ENCODE peak calls at places on chromosome 1, in nine cellular contexts. One of them, this sample, is unnamed.

GRCh38 chr1:215539803-215540575 is 27.1 kb upstream of the KCTD3 start:
- DNase-seq in cardiac muscle cell: no peak
- DNase-seq in osteocyte: no peak
- DNase-seq in HFFc6: no peak
- DNase-seq in cardiac fibroblast: peak
- DNase-seq in GM13977: no peak
- DNase-seq in BE2C: peak
- DNase-seq in brain microvascular endothelial cell: no peak
- DNase-seq in fibroblast of the aortic adventitia: peak
- DNase-seq in this sample: no peak

GRCh38 chr1:2212542-2213491 is 15.3 kb upstream of the SKI start:
- DNase-seq in osteocyte: peak
- DNase-seq in cardiac muscle cell: peak
- DNase-seq in GM13977: peak
- DNase-seq in fibroblast of the aortic adventitia: peak
- DNase-seq in HFFc6: peak
- DNase-seq in cardiac fibroblast: peak
- DNase-seq in BE2C: peak
- DNase-seq in brain microvascular endothelial cell: peak
- DNase-seq in this sample: peak

GRCh38 chr1:2380816-2381591 is 10.3 kb downstream of the MORN1 start:
- DNase-seq in HFFc6: no peak
- DNase-seq in fibroblast of the aortic adventitia: no peak
- DNase-seq in brain microvascular endothelial cell: no peak
- DNase-seq in cardiac fibroblast: no peak
- DNase-seq in BE2C: no peak
- DNase-seq in GM13977: no peak
- DNase-seq in osteocyte: no peak
- DNase-seq in cardiac muscle cell: no peak
- DNase-seq in this sample: no peak

GRCh38 chr1:66540434-66541032 is 6.6 kb downstream of the SGIP1 start:
- DNase-seq in brain microvascular endothelial cell: peak
- DNase-seq in cardiac fibroblast: peak
- DNase-seq in cardiac muscle cell: peak
- DNase-seq in BE2C: no peak
- DNase-seq in HFFc6: peak
- DNase-seq in osteocyte: no peak
- DNase-seq in GM13977: no peak
- DNase-seq in fibroblast of the aortic adventitia: peak
- DNase-seq in this sample: no peak

GRCh38 chr1:108503062-108503740 is 53.1 kb downstream of the NBPF6 start:
- DNase-seq in GM13977: no peak
- DNase-seq in HFFc6: peak
- DNase-seq in BE2C: no peak
- DNase-seq in fibroblast of the aortic adventitia: peak
- DNase-seq in cardiac muscle cell: peak
- DNase-seq in cardiac fibroblast: peak
- DNase-seq in osteocyte: no peak
- DNase-seq in brain microvascular endothelial cell: peak
- DNase-seq in this sample: no peak

GRCh38 chr1:201538618-201539551 is at the start of gene NAV1:
- DNase-seq in HFFc6: peak
- DNase-seq in osteocyte: peak
- DNase-seq in fibroblast of the aortic adventitia: peak
- DNase-seq in brain microvascular endothelial cell: no peak
- DNase-seq in GM13977: no peak
- DNase-seq in cardiac muscle cell: peak
- DNase-seq in BE2C: peak
- DNase-seq in cardiac fibroblast: peak
- DNase-seq in this sample: no peak

GRCh38 chr1:54865238-54866073 is 21.5 kb downstream of the DHCR24 start:
- DNase-seq in fibroblast of the aortic adventitia: no peak
- DNase-seq in cardiac fibroblast: no peak
- DNase-seq in osteocyte: no peak
- DNase-seq in cardiac muscle cell: no peak
- DNase-seq in BE2C: no peak
- DNase-seq in brain microvascular endothelial cell: no peak
- DNase-seq in HFFc6: no peak
- DNase-seq in GM13977: no peak
- DNase-seq in this sample: no peak

GRCh38 chr1:202343652-202344349 is 2.1 kb upstream of the UBE2T start:
- DNase-seq in cardiac fibroblast: peak
- DNase-seq in GM13977: no peak
- DNase-seq in HFFc6: peak
- DNase-seq in BE2C: peak
- DNase-seq in brain microvascular endothelial cell: no peak
- DNase-seq in fibroblast of the aortic adventitia: peak
- DNase-seq in osteocyte: no peak
- DNase-seq in cardiac muscle cell: peak
- DNase-seq in this sample: no peak

GRCh38 chr1:216660561-216660960 is 62.7 kb downstream of the ESRRG start:
- DNase-seq in GM13977: no peak
- DNase-seq in fibroblast of the aortic adventitia: no peak
- DNase-seq in cardiac muscle cell: no peak
- DNase-seq in osteocyte: no peak
- DNase-seq in HFFc6: no peak
- DNase-seq in brain microvascular endothelial cell: no peak
- DNase-seq in cardiac fibroblast: no peak
- DNase-seq in BE2C: no peak
- DNase-seq in this sample: no peak

GRCh38 chr1:181148636-181149035 is 60.1 kb downstream of the IER5 start:
- DNase-seq in HFFc6: no peak
- DNase-seq in cardiac fibroblast: no peak
- DNase-seq in brain microvascular endothelial cell: no peak
- DNase-seq in GM13977: no peak
- DNase-seq in BE2C: no peak
- DNase-seq in osteocyte: no peak
- DNase-seq in fibroblast of the aortic adventitia: no peak
- DNase-seq in cardiac muscle cell: no peak
- DNase-seq in this sample: no peak

GRCh38 chr1:209896346-209896745 is 41.7 kb upstream of the SYT14 start:
- DNase-seq in GM13977: no peak
- DNase-seq in fibroblast of the aortic adventitia: peak
- DNase-seq in osteocyte: no peak
- DNase-seq in brain microvascular endothelial cell: no peak
- DNase-seq in BE2C: no peak
- DNase-seq in cardiac muscle cell: no peak
- DNase-seq in cardiac fibroblast: peak
- DNase-seq in HFFc6: no peak
- DNase-seq in this sample: no peak

GRCh38 chr1:82840192-82840591 is 1039.5 kb downstream of the ADGRL2 start:
- DNase-seq in brain microvascular endothelial cell: no peak
- DNase-seq in osteocyte: no peak
- DNase-seq in fibroblast of the aortic adventitia: no peak
- DNase-seq in cardiac fibroblast: no peak
- DNase-seq in cardiac muscle cell: no peak
- DNase-seq in HFFc6: no peak
- DNase-seq in GM13977: no peak
- DNase-seq in BE2C: no peak
- DNase-seq in this sample: no peak

GRCh38 chr1:109984190-109984455 is 442 bp upstream of the AHCYL1 start:
- DNase-seq in BE2C: no peak
- DNase-seq in GM13977: peak
- DNase-seq in brain microvascular endothelial cell: peak
- DNase-seq in osteocyte: no peak
- DNase-seq in fibroblast of the aortic adventitia: peak
- DNase-seq in cardiac muscle cell: no peak
- DNase-seq in cardiac fibroblast: peak
- DNase-seq in HFFc6: no peak
- DNase-seq in this sample: no peak

GRCh38 chr1:164466001-164466421 is 93.0 kb upstream of the PBX1 start:
- DNase-seq in fibroblast of the aortic adventitia: no peak
- DNase-seq in GM13977: no peak
- DNase-seq in cardiac fibroblast: no peak
- DNase-seq in brain microvascular endothelial cell: no peak
- DNase-seq in BE2C: no peak
- DNase-seq in osteocyte: no peak
- DNase-seq in HFFc6: no peak
- DNase-seq in cardiac muscle cell: no peak
- DNase-seq in this sample: no peak

GRCh38 chr1:181911715-181912114 is 149.8 kb downstream of the ZNF648 start:
- DNase-seq in HFFc6: no peak
- DNase-seq in BE2C: no peak
- DNase-seq in osteocyte: no peak
- DNase-seq in brain microvascular endothelial cell: no peak
- DNase-seq in cardiac muscle cell: peak
- DNase-seq in GM13977: no peak
- DNase-seq in cardiac fibroblast: no peak
- DNase-seq in fibroblast of the aortic adventitia: no peak
- DNase-seq in this sample: no peak

GRCh38 chr1:47424336-47424982 is 8.4 kb downstream of the FOXE3 start:
- DNase-seq in fibroblast of the aortic adventitia: peak
- DNase-seq in osteocyte: no peak
- DNase-seq in cardiac fibroblast: peak
- DNase-seq in brain microvascular endothelial cell: peak
- DNase-seq in GM13977: no peak
- DNase-seq in cardiac muscle cell: peak
- DNase-seq in HFFc6: peak
- DNase-seq in BE2C: no peak
- DNase-seq in this sample: no peak

DNA sequence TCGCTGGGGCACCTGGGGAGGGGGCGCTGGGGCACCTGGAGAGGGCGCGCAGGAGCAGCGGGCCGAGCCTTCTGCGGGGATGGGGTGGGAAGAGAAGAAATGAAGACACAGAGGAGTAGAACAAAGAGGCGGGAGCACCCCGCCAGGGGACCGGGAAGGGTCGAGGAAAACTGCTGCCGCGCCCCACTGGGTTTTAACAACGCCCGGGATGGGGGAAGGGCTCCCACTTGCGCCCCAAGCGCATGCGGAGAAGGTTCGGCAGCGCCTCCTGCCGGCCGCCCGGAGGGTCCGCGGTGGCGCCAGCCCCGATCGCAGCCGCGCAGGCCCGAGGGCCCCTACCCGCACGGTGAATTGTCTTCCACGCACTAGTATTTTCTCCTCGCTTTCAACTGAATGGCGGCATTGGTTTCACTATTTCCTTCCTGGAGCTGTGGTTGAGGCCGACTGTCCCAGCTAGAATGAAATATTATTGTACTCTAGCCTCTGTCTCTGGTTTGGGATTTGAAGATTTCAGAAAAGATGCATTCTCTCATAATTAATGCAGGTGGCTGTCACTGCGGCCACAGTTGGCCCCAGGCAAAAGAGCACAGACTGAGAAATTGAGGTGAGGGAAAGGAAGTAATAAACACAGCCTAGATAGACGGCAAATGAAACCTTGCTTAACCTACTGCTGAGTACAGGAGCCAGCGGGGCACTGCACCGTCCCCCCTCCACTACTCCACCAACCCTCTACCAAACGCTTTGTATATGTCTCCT is 57.3 kb downstream of the MAB21L3 start:
- DNase-seq in GM13977: peak
- DNase-seq in cardiac fibroblast: peak
- DNase-seq in fibroblast of the aortic adventitia: peak
- DNase-seq in osteocyte: peak
- DNase-seq in BE2C: no peak
- DNase-seq in HFFc6: peak
- DNase-seq in brain microvascular endothelial cell: peak
- DNase-seq in cardiac muscle cell: peak
- DNase-seq in this sample: peak
- TF ChIP-seq CTCF in GM13977: peak
- TF ChIP-seq CTCF in cardiac fibroblast: peak
- TF ChIP-seq CTCF in fibroblast of the aortic adventitia: peak
- TF ChIP-seq CTCF in osteocyte: peak
- TF ChIP-seq CTCF in BE2C: no peak
- TF ChIP-seq CTCF in HFFc6: peak
- TF ChIP-seq CTCF in brain microvascular endothelial cell: peak
- TF ChIP-seq CTCF in cardiac muscle cell: peak
- TF ChIP-seq CTCF in this sample: no peak

DNA sequence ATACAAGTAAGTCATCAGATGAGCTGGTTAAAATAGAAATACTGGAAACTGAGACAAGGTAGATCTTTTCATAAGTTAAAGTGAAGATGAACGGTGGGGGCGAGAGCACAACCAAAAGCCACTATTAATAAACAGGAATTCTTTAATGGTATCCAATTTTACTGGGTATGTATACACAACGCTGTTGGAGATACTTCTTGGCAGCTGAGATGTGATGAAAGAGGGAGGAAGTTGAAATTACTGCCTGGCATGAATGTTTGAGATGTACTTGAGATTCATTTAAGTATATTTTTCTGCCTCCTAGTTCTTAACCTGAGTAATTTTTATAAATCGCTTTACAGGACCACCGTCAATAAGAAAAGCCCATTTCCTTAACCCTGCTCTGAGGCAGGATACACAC is 110.0 kb upstream of the ZRANB2 start:
- DNase-seq in HFFc6: no peak
- DNase-seq in fibroblast of the aortic adventitia: no peak
- DNase-seq in cardiac muscle cell: no peak
- DNase-seq in osteocyte: no peak
- DNase-seq in BE2C: no peak
- DNase-seq in brain microvascular endothelial cell: no peak
- DNase-seq in GM13977: no peak
- DNase-seq in cardiac fibroblast: no peak
- DNase-seq in this sample: no peak
- TF ChIP-seq CTCF in HFFc6: no peak
- TF ChIP-seq CTCF in fibroblast of the aortic adventitia: no peak
- TF ChIP-seq CTCF in cardiac muscle cell: no peak
- TF ChIP-seq CTCF in osteocyte: no peak
- TF ChIP-seq CTCF in BE2C: no peak
- TF ChIP-seq CTCF in brain microvascular endothelial cell: no peak
- TF ChIP-seq CTCF in GM13977: no peak
- TF ChIP-seq CTCF in cardiac fibroblast: no peak
- TF ChIP-seq CTCF in this sample: no peak

GRCh38 chr1:195577748-195578147 is 1030.5 kb downstream of the KCNT2 start:
- DNase-seq in osteocyte: no peak
- DNase-seq in cardiac muscle cell: peak
- DNase-seq in fibroblast of the aortic adventitia: no peak
- DNase-seq in cardiac fibroblast: no peak
- DNase-seq in brain microvascular endothelial cell: no peak
- DNase-seq in HFFc6: no peak
- DNase-seq in GM13977: no peak
- DNase-seq in BE2C: no peak
- DNase-seq in this sample: no peak

GRCh38 chr1:195584870-195585624 is 1023.2 kb downstream of the KCNT2 start:
- DNase-seq in HFFc6: no peak
- DNase-seq in osteocyte: no peak
- DNase-seq in BE2C: no peak
- DNase-seq in GM13977: no peak
- DNase-seq in fibroblast of the aortic adventitia: no peak
- DNase-seq in cardiac fibroblast: no peak
- DNase-seq in brain microvascular endothelial cell: no peak
- DNase-seq in cardiac muscle cell: no peak
- DNase-seq in this sample: no peak

GRCh38 chr1:195580988-195581387 is 1027.3 kb downstream of the KCNT2 start:
- DNase-seq in cardiac fibroblast: peak
- DNase-seq in BE2C: no peak
- DNase-seq in osteocyte: no peak
- DNase-seq in fibroblast of the aortic adventitia: no peak
- DNase-seq in HFFc6: no peak
- DNase-seq in brain microvascular endothelial cell: no peak
- DNase-seq in GM13977: no peak
- DNase-seq in cardiac muscle cell: no peak
- DNase-seq in this sample: no peak
- TF ChIP-seq CTCF in cardiac fibroblast: peak
- TF ChIP-seq CTCF in BE2C: peak
- TF ChIP-seq CTCF in osteocyte: peak
- TF ChIP-seq CTCF in fibroblast of the aortic adventitia: peak
- TF ChIP-seq CTCF in HFFc6: peak
- TF ChIP-seq CTCF in brain microvascular endothelial cell: no peak
- TF ChIP-seq CTCF in GM13977: no peak
- TF ChIP-seq CTCF in cardiac muscle cell: no peak
- TF ChIP-seq CTCF in this sample: no peak

GRCh38 chr1:200180821-200181220 is 153.3 kb downstream of the NR5A2 start:
- DNase-seq in osteocyte: no peak
- DNase-seq in HFFc6: peak
- DNase-seq in cardiac fibroblast: peak
- DNase-seq in fibroblast of the aortic adventitia: peak
- DNase-seq in GM13977: no peak
- DNase-seq in cardiac muscle cell: no peak
- DNase-seq in brain microvascular endothelial cell: peak
- DNase-seq in BE2C: no peak
- DNase-seq in this sample: no peak
- TF ChIP-seq CTCF in osteocyte: no peak
- TF ChIP-seq CTCF in HFFc6: peak
- TF ChIP-seq CTCF in cardiac fibroblast: no peak
- TF ChIP-seq CTCF in fibroblast of the aortic adventitia: peak
- TF ChIP-seq CTCF in GM13977: no peak
- TF ChIP-seq CTCF in cardiac muscle cell: no peak
- TF ChIP-seq CTCF in brain microvascular endothelial cell: peak
- TF ChIP-seq CTCF in BE2C: no peak
- TF ChIP-seq CTCF in this sample: no peak

This sample was measured in omental fat pad.